ENCODE peak calls at places on chromosomes 2 and 18, in seven cellular contexts. Q is uterus; K is endothelial cell; Z is dorsolateral prefrontal cortex; T is AG04450; N is foreskin keratinocyte; A is CD8-positive, alpha-beta T cell. X is an unnamed sample.

GRCh38 chr2:60540054-60540453 is 13.4 kb downstream of the BCL11A start:
- DNase-seq in Q (no peak), K (no peak), Z (no peak), T (no peak), N (no peak), A (no peak), X (no peak)

GRCh38 chr18:54762386-54762785 is 65.9 kb upstream of the RAB27B start:
- DNase-seq in Q (no peak), K (no peak), Z (no peak), T (no peak), N (no peak), A (no peak), X (no peak)

GRCh38 chr2:58571181-58571852 is 330.2 kb upstream of the FANCL start:
- DNase-seq in Q (no peak), K (peak), Z (peak), T (peak), N (peak), A (no peak), X (no peak)

GRCh38 chr2:236177604-236177966 is 9.4 kb upstream of the GBX2 start:
- DNase-seq in Q (no peak), K (peak), Z (no peak), T (no peak), N (peak), A (no peak), X (no peak)

GRCh38 chr2:100781523-100782375 is 38.2 kb upstream of the NPAS2 start:
- DNase-seq in Q (no peak), K (no peak), Z (no peak), T (no peak), N (no peak), A (no peak), X (no peak)

GRCh38 chr2:100470898-100471514 is 724 bp downstream of the NMS start:
- DNase-seq in Q (no peak), K (peak), Z (no peak), T (no peak), N (no peak), A (no peak), X (no peak)

GRCh38 chr2:127039387-127040031 is 67.4 kb downstream of the BIN1 start:
- DNase-seq in Q (no peak), K (no peak), Z (peak), T (no peak), N (no peak), A (no peak), X (no peak)

GRCh38 chr2:184523732-184524131 is 74.6 kb upstream of the ZNF804A start:
- DNase-seq in Q (no peak), K (no peak), Z (no peak), T (no peak), N (no peak), A (no peak), X (no peak)

GRCh38 chr2:235171511-235172130 is 219.8 kb downstream of the SH3BP4 start:
- DNase-seq in Q (no peak), K (no peak), Z (no peak), T (peak), N (peak), A (no peak), X (no peak)

GRCh38 chr2:222039821-222040220 is 259.0 kb downstream of the PAX3 start:
- DNase-seq in Q (no peak), K (no peak), Z (no peak), T (no peak), N (no peak), A (no peak), X (no peak)

GRCh38 chr2:180366481-180366880 is 359.4 kb upstream of the CWC22 start:
- DNase-seq in Q (no peak), K (no peak), Z (no peak), T (no peak), N (no peak), A (no peak), X (no peak)

GRCh38 chr18:56257215-56257614 is 381.2 kb downstream of the TXNL1 start:
- DNase-seq in Q (no peak), K (no peak), Z (no peak), T (peak), N (peak), A (no peak), X (no peak)

GRCh38 chr2:203706403-203706802 is at the start of gene CD28:
- DNase-seq in Q (no peak), K (no peak), Z (no peak), T (no peak), N (no peak), A (peak), X (peak)

GRCh38 chr2:224645722-224646121 is 60.6 kb upstream of the CUL3 start:
- DNase-seq in Q (no peak), K (no peak), Z (no peak), T (no peak), N (no peak), A (no peak), X (no peak)

GRCh38 chr2:26687785-26688184 is 4.7 kb upstream of the KCNK3 start:
- DNase-seq in Q (no peak), K (no peak), Z (no peak), T (no peak), N (no peak), A (no peak), X (no peak)

GRCh38 chr2:10772868-10773215 is 39.7 kb downstream of the PDIA6 start:
- DNase-seq in Q (no peak), K (no peak), Z (no peak), T (no peak), N (no peak), A (no peak), X (no peak)

GRCh38 chr18:39561136-39561535 is 1995.5 kb upstream of the CELF4 start:
- DNase-seq in Q (no peak), K (no peak), Z (no peak), T (no peak), N (no peak), A (no peak), X (no peak)

GRCh38 chr2:72993147-72993546 is 75.8 kb downstream of the EMX1 start:
- DNase-seq in Q (peak), K (peak), Z (peak), T (no peak), N (no peak), A (peak), X (peak)

GRCh38 chr2:241701405-241702154 is at the start of gene ING5:
- DNase-seq in Q (peak), K (peak), Z (peak), T (peak), N (peak), A (peak), X (peak)

GRCh38 chr2:241702405-241703127 is 727 bp downstream of the ING5 start:
- DNase-seq in Q (no peak), K (peak), Z (peak), T (peak), N (peak), A (peak), X (peak)

GRCh38 chr2:241703128-241703604 is 1.3 kb downstream of the ING5 start:
- DNase-seq in Q (no peak), K (no peak), Z (peak), T (no peak), N (no peak), A (no peak), X (no peak)

GRCh38 chr2:241702155-241702404 is 241 bp downstream of the ING5 start:
- DNase-seq in Q (peak), K (peak), Z (peak), T (no peak), N (no peak), A (peak), X (no peak)

DNA sequence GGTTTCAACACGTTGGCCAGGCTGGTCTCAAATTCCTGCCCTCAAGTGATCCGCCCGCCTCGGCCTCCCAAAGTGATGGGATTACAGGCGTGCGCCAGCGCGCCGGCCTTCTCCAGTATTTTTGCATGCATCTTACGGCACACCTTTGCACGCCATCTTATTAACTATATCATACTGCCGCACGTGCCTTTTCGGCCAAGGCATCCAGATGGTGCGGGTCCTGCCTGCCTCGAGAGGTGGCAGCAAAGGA is 759 bp upstream of the ING5 start:
- DNase-seq in Q (no peak), K (no peak), Z (no peak), T (peak), N (no peak), A (no peak), X (no peak)
- TF ChIP-seq CTCF in Q (no peak), K (no peak), Z (no peak), T (peak), N (peak), A (peak), X (no peak)

GRCh38 chr18:12748671-12749070 is 45.8 kb downstream of the PSMG2 start:
- DNase-seq in Q (no peak), K (no peak), Z (no peak), T (no peak), N (no peak), A (no peak), X (no peak)
- TF ChIP-seq CTCF in Q (no peak), K (no peak), Z (no peak), T (no peak), N (no peak), A (no peak), X (no peak)

DNA sequence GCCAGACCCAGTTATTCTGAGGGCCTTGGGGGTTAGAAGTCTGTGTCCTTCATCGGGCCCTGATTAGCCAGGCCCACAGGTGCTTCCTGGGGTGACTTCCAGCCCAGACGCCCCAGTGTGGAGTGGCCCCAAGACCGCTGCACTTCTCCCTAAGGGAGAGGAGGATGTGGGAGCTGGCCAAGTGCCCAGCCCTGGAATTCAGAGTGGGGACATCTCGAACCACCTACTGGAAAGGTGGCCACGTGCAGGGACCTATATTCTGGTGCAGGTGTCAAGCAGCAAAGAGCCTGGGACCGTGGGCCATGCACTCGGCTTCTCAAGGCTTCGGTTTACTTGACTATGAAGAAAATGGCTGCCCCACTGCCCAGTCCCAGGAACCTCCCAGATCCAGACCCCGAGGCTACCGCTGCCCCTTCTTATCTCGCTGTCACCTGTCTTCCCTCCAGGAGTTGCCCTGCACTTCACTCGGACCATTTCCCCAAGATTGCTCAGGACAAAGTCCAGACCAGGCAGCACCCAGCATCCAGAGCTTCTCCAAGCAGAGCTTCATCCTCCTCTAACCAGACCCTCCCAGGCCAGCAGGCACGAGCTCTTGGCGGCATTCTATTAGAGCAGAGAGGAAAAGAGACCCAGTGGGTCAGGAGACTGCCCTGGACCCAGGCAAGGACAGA is 142.8 kb upstream of the ID2 start:
- DNase-seq in Q (no peak), K (no peak), Z (no peak), T (no peak), N (no peak), A (no peak), X (no peak)
- TF ChIP-seq CTCF in Q (no peak), K (no peak), Z (no peak), T (no peak), N (no peak), A (no peak), X (no peak)

GRCh38 chr2:215137329-215137686 is 1.1 kb downstream of the ABCA12 start:
- DNase-seq in Q (no peak), K (no peak), Z (no peak), T (no peak), N (no peak), A (no peak), X (no peak)

GRCh38 chr2:215137741-215138340 is 585 bp downstream of the ABCA12 start:
- DNase-seq in Q (no peak), K (no peak), Z (no peak), T (no peak), N (peak), A (no peak), X (no peak)

GRCh38 chr2:215140166-215140707 is 1.8 kb upstream of the ABCA12 start:
- DNase-seq in Q (no peak), K (no peak), Z (no peak), T (no peak), N (peak), A (no peak), X (no peak)

GRCh38 chr2:215138466-215138865 is at the start of gene ABCA12:
- DNase-seq in Q (no peak), K (no peak), Z (no peak), T (no peak), N (no peak), A (no peak), X (no peak)

GRCh38 chr2:215136669-215137328 is 1.6 kb downstream of the ABCA12 start:
- DNase-seq in Q (no peak), K (no peak), Z (no peak), T (no peak), N (peak), A (no peak), X (no peak)
- TF ChIP-seq CTCF in Q (no peak), K (no peak), Z (no peak), T (no peak), N (no peak), A (no peak), X (no peak)

DNA sequence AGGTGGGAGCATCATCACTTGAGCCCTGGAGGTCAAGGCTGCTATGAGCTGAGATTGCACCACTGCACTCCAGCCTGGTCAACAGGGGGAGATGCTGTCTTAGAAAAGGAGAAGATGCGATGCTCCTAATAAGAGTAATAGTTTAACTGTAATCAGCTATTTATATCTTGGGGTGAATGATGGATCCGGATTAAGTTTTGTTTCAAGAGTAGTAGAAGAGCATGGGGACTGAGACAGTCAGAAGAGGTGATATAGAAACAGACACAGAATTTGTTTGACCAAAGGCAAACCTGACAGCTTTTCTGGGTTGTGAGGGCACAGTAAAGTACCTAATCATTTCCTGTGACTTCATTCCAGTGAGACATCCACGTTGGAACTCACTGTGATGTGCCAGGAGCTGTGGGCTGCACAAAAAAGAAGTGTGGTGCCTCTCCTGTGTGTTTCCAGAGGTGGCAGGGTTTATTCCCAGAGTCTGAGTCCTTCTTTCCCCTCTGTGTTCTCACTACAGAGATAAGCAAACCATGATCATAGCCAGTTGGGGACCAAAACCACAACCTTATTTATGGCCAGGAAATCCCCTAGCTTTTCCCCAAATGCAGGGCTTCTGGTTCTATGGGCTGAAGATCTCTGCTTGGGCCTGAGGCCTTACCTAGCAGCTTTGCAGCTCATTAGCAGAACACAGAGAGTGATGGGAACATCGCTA is 113.7 kb downstream of the XRCC5 start:
- DNase-seq in Q (no peak), K (no peak), Z (no peak), T (no peak), N (peak), A (no peak), X (peak)
- TF ChIP-seq CTCF in Q (no peak), K (no peak), Z (no peak), T (peak), N (peak), A (no peak), X (no peak)

GRCh38 chr2:12931211-12931844 is 214.6 kb downstream of the TRIB2 start:
- DNase-seq in Q (no peak), K (peak), Z (no peak), T (peak), N (peak), A (no peak), X (no peak)
- TF ChIP-seq CTCF in Q (peak), K (peak), Z (peak), T (peak), N (peak), A (peak), X (no peak)